ENCODE peak calls at places on chromosome 5, in five cellular contexts. P is GM10248, Y is psoas muscle, I is AG04450, D is endothelial cell. C is an unnamed sample.

GRCh38 chr5:178644826-178645545 is 18.1 kb upstream of the CLK4 start:
- DNase-seq in P (no peak), Y (no peak), I (no peak), D (no peak), C (no peak)

GRCh38 chr5:156119692-156120091 is 207.3 kb upstream of the SGCD start:
- DNase-seq in P (no peak), Y (no peak), I (no peak), D (no peak), C (no peak)

GRCh38 chr5:149651686-149652085 is 70.4 kb downstream of the ARHGEF37 start:
- DNase-seq in P (no peak), Y (no peak), I (no peak), D (no peak), C (peak)

GRCh38 chr5:175863316-175863715 is 8.1 kb upstream of the CPLX2 start:
- DNase-seq in P (no peak), Y (no peak), I (no peak), D (no peak), C (no peak)

GRCh38 chr5:109345699-109346098 is 64.1 kb downstream of the PJA2 start:
- DNase-seq in P (no peak), Y (no peak), I (no peak), D (no peak), C (no peak)

GRCh38 chr5:9573796-9574195 is 27.9 kb upstream of the SEMA5A start:
- DNase-seq in P (no peak), Y (no peak), I (no peak), D (no peak), C (no peak)

GRCh38 chr5:132414634-132415377 is 45.3 kb downstream of the SLC22A5 start:
- DNase-seq in P (no peak), Y (no peak), I (no peak), D (no peak), C (no peak)

GRCh38 chr5:9160747-9161146 is 385.1 kb downstream of the SEMA5A start:
- DNase-seq in P (no peak), Y (no peak), I (no peak), D (no peak), C (no peak)

GRCh38 chr5:9787813-9788600 is 157.9 kb upstream of the TAS2R1 start:
- DNase-seq in P (no peak), Y (no peak), I (no peak), D (no peak), C (no peak)

GRCh38 chr5:179437341-179438001 is 92.2 kb upstream of the ADAMTS2 start:
- DNase-seq in P (no peak), Y (no peak), I (no peak), D (no peak), C (no peak)

GRCh38 chr5:129306725-129307124 is 153.4 kb upstream of the ADAMTS19 start:
- DNase-seq in P (no peak), Y (no peak), I (no peak), D (no peak), C (no peak)

GRCh38 chr5:143435207-143435657 is 31.7 kb upstream of the NR3C1 start:
- DNase-seq in P (peak), Y (no peak), I (no peak), D (no peak), C (peak)

GRCh38 chr5:135173662-135174290 is 139.7 kb upstream of the PITX1 start:
- DNase-seq in P (no peak), Y (no peak), I (no peak), D (no peak), C (no peak)

GRCh38 chr5:104082754-104083153 is 520.2 kb upstream of the NUDT12 start:
- DNase-seq in P (no peak), Y (no peak), I (no peak), D (no peak), C (no peak)

GRCh38 chr5:92455011-92455410 is 1071.9 kb upstream of the ARRDC3 start:
- DNase-seq in P (peak), Y (no peak), I (no peak), D (no peak), C (no peak)

GRCh38 chr5:148909001-148909400 is 82.6 kb downstream of the ADRB2 start:
- DNase-seq in P (no peak), Y (no peak), I (peak), D (no peak), C (no peak)

GRCh38 chr5:23820764-23821471 is 313.5 kb downstream of the PRDM9 start:
- DNase-seq in P (no peak), Y (no peak), I (no peak), D (no peak), C (no peak)
- TF ChIP-seq CTCF in P (peak), Y (no peak), I (no peak), D (peak), C (no peak)

GRCh38 chr5:111755264-111755941 is 1.6 kb downstream of the NREP start:
- DNase-seq in P (no peak), Y (no peak), I (no peak), D (no peak), C (no peak)
- TF ChIP-seq CTCF in P (no peak), Y (no peak), I (no peak), D (no peak), C (no peak)

GRCh38 chr5:3139596-3139995 is 388.1 kb upstream of the IRX2 start:
- DNase-seq in P (no peak), Y (no peak), I (no peak), D (no peak), C (no peak)
- TF ChIP-seq CTCF in P (no peak), Y (no peak), I (no peak), D (no peak), C (no peak)

GRCh38 chr5:163914911-163915310 is 409.5 kb downstream of the MAT2B start:
- DNase-seq in P (no peak), Y (no peak), I (no peak), D (no peak), C (no peak)

GRCh38 chr5:163916376-163916775 is 411.0 kb downstream of the MAT2B start:
- DNase-seq in P (peak), Y (no peak), I (no peak), D (no peak), C (no peak)

GRCh38 chr5:163912023-163912422 is 406.6 kb downstream of the MAT2B start:
- DNase-seq in P (no peak), Y (no peak), I (no peak), D (no peak), C (no peak)

GRCh38 chr5:163915481-163915961 is 410.1 kb downstream of the MAT2B start:
- DNase-seq in P (peak), Y (no peak), I (peak), D (no peak), C (no peak)

DNA sequence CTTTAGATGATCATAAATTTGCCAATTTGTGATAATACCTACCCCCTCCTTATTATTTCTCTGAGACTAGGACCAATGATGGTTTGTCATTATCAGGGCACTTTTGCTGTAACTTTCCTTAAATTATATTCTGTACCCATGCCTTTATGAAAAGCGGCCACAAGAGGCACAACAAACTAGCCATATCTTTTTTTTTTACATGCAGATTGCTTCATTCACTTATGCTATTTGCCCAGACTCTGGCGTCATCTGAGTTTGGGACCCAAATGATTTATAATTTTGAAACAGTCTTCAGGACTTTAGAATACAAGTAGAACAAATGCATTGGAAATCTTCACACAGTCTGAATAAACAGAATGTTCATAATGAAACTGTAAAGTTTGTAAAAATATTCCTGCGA is 408.1 kb downstream of the MAT2B start:
- DNase-seq in P (no peak), Y (no peak), I (no peak), D (no peak), C (no peak)
- TF ChIP-seq CTCF in P (no peak), Y (no peak), I (no peak), D (no peak), C (no peak)

DNA sequence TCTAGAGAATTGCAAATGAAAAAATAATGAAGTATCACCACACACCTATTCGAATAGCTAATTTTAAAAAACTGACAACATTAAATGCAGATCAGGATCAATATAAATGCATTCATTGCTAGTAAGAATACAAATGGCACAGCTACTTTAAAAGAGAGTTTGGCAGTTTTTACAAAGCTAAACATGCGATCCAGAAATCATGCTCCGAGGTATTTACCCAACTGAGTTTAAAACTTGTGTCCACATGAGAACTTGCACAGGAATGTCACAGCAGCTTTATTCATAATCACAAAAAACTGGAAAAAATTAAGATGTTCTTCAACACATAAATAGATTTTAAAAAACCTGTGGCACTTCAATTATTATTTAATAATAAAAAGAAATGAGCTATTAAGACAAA is 345.5 kb upstream of the TRPC7 start:
- DNase-seq in P (no peak), Y (no peak), I (no peak), D (no peak), C (no peak)
- TF ChIP-seq CTCF in P (no peak), Y (no peak), I (no peak), D (no peak), C (no peak)

GRCh38 chr5:173625261-173625660 is 8.8 kb upstream of the BOD1 start:
- DNase-seq in P (no peak), Y (no peak), I (no peak), D (no peak), C (no peak)

GRCh38 chr5:173627271-173627670 is 10.8 kb upstream of the BOD1 start:
- DNase-seq in P (no peak), Y (no peak), I (no peak), D (no peak), C (no peak)

GRCh38 chr5:173624276-173624675 is 7.8 kb upstream of the BOD1 start:
- DNase-seq in P (no peak), Y (no peak), I (no peak), D (no peak), C (no peak)

GRCh38 chr5:173626501-173626812 is 10.0 kb upstream of the BOD1 start:
- DNase-seq in P (no peak), Y (no peak), I (no peak), D (no peak), C (no peak)

GRCh38 chr5:173625686-173626500 is 9.4 kb upstream of the BOD1 start:
- DNase-seq in P (peak), Y (no peak), I (no peak), D (no peak), C (no peak)
- TF ChIP-seq CTCF in P (peak), Y (no peak), I (no peak), D (no peak), C (no peak)

DNA sequence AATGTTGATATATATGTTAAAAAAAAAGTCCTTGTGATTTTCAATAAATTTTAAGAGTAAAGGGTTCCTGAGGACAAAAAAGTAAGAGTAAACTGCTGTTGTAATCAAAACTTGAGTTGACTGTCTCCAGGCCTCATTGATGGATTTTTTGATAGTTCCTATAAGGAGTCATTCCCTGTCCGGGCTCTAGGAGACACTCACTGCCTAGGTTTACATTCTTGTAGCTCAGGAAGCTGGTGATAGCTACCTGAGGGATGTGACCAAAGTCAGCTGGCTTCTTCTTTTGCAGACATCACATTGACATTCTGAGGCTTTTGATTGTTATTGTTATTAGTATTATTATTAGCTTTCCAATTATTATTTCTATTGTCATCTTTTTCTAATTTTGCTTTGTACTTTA is 116.5 kb upstream of the FBXL7 start:
- DNase-seq in P (no peak), Y (no peak), I (no peak), D (no peak), C (no peak)
- TF ChIP-seq CTCF in P (peak), Y (no peak), I (peak), D (no peak), C (no peak)

GRCh38 chr5:133981714-133982113 is 13.3 kb upstream of the C5orf15 start:
- DNase-seq in P (no peak), Y (no peak), I (no peak), D (no peak), C (no peak)
- TF ChIP-seq CTCF in P (no peak), Y (no peak), I (no peak), D (no peak), C (no peak)

GRCh38 chr5:142012792-142013388 is at the start of gene GNPDA1:
- DNase-seq in P (peak), Y (peak), I (peak), D (peak), C (peak)
- TF ChIP-seq CTCF in P (no peak), Y (peak), I (no peak), D (no peak), C (no peak)

GRCh38 chr5:79464695-79465332 is 49.1 kb downstream of the HOMER1 start:
- DNase-seq in P (peak), Y (no peak), I (no peak), D (no peak), C (no peak)
- TF ChIP-seq CTCF in P (peak), Y (peak), I (peak), D (peak), C (peak)